ENCODE peak calls at places on chromosomes 5 and 9, in five cellular contexts. R, U, T, J and D are unnamed samples.

GRCh38 chr9:19020886-19021285 is 12.1 kb downstream of the SAXO1 start:
- DNase-seq in R (no peak), T (no peak), U (no peak), J (no peak), D (no peak)

GRCh38 chr9:87950765-87951488 is 23.4 kb downstream of the CDK20 start:
- DNase-seq in T (no peak), U (peak), J (peak), R (no peak), D (peak)

GRCh38 chr9:111898331-111899096 is 1.9 kb downstream of the UGCG start:
- DNase-seq in R (no peak), U (no peak), J (no peak), T (no peak), D (peak)

GRCh38 chr9:114538241-114538640 is 33.0 kb upstream of the WHRN start:
- DNase-seq in T (peak), R (peak), J (no peak), U (peak), D (peak)

GRCh38 chr5:150579462-150580400 is 60.7 kb upstream of the SYNPO start:
- DNase-seq in U (no peak), J (no peak), R (no peak), T (no peak), D (no peak)

GRCh38 chr5:160054831-160055230 is 45.9 kb downstream of the TTC1 start:
- DNase-seq in R (no peak), U (peak), T (no peak), J (peak), D (no peak)

GRCh38 chr9:100472725-100473261 is at the start of gene TMEFF1:
- DNase-seq in U (peak), T (peak), R (peak), J (peak), D (no peak)

GRCh38 chr5:101838329-101838964 is 457.6 kb downstream of the SLCO4C1 start:
- DNase-seq in J (peak), R (no peak), T (no peak), U (no peak), D (no peak)

GRCh38 chr5:74394924-74395880 is 245.3 kb downstream of the ENC1 start:
- DNase-seq in J (no peak), T (peak), U (peak), R (peak), D (peak)

GRCh38 chr5:113065626-113066025 is 89.0 kb downstream of the DCP2 start:
- DNase-seq in U (no peak), T (peak), R (no peak), J (no peak), D (no peak)

GRCh38 chr5:43227655-43228054 is 35.6 kb downstream of the NIM1K start:
- DNase-seq in R (no peak), T (no peak), J (peak), U (peak), D (peak)

GRCh38 chr9:134056483-134057310 is 11.1 kb downstream of the BRD3 start:
- DNase-seq in J (no peak), T (no peak), U (no peak), R (no peak), D (peak)

GRCh38 chr5:63094730-63095129 is 516.1 kb downstream of the LRRC70 start:
- DNase-seq in U (no peak), T (no peak), J (no peak), R (no peak), D (no peak)

GRCh38 chr5:64147849-64148441 is 17.7 kb upstream of the RNF180 start:
- DNase-seq in U (peak), J (peak), T (peak), R (no peak), D (peak)

GRCh38 chr5:134113572-134113907 is 941 bp upstream of the TCF7 start:
- DNase-seq in U (no peak), J (no peak), T (no peak), R (no peak), D (no peak)

GRCh38 chr9:129270903-129271431 is 92.9 kb upstream of the IER5L start:
- DNase-seq in R (no peak), J (peak), U (no peak), T (no peak), D (no peak)

GRCh38 chr5:138425079-138425478 is 13.8 kb upstream of the REEP2 start:
- DNase-seq in R (no peak), T (no peak), J (no peak), U (no peak), D (no peak)

GRCh38 chr5:53017383-53017782 is 28.2 kb downstream of the ITGA2 start:
- DNase-seq in J (no peak), T (no peak), U (no peak), R (no peak), D (no peak)

GRCh38 chr5:56561-57290 is 35.2 kb upstream of the PLEKHG4B start:
- DNase-seq in J (peak), R (no peak), U (peak), T (peak), D (peak)

GRCh38 chr9:130034570-130034969 is 8.4 kb downstream of the FNBP1 start:
- DNase-seq in J (peak), T (no peak), R (no peak), U (no peak), D (peak)

GRCh38 chr5:60522299-60522915 is 177.6 kb downstream of the DEPDC1B start:
- DNase-seq in J (peak), U (no peak), R (no peak), T (no peak), D (peak)

GRCh38 chr5:53397845-53398244 is 82.6 kb upstream of the FST start:
- DNase-seq in R (no peak), T (no peak), U (peak), J (peak), D (no peak)

GRCh38 chr5:1633605-1634336 is 110.0 kb upstream of the LPCAT1 start:
- DNase-seq in T (peak), J (peak), R (peak), U (peak), D (peak)

DNA sequence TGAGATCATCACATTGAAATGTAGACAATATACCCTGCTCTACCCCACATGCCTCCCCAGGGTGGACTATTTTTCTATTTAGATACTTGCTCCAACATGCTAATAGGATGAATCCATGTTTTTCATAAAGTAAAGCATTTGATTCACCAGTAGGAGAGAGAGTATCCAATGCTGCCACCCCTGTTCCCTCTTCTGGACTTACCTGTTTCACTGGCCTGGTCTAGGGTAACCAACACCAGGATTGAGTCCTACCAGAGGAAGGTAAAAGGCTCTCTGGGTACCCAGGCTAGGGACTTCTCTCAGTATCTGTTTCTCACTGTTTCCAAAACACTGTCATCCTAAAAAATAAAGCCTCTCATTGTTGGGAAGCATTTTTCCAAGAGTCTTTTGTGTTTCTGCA is 30.2 kb upstream of the GABRP start:
- DNase-seq in U (no peak), T (no peak), J (no peak), R (no peak), D (no peak)
- H3K27ac ChIP-seq in U (no peak), T (no peak), J (no peak), R (no peak), D (peak)

GRCh38 chr9:14441976-14442651 is 128.2 kb upstream of the NFIB start:
- DNase-seq in J (no peak), U (peak), R (no peak), T (peak), D (peak)
- H2BK5ac ChIP-seq in J (no peak), U (no peak), R (no peak), T (no peak), D (no peak)

GRCh38 chr5:168672888-168673287 is 93.7 kb upstream of the PANK3 start:
- DNase-seq in T (no peak), J (no peak), R (no peak), U (no peak), D (no peak)
- H4K8ac ChIP-seq in T (no peak), J (no peak), R (no peak), U (no peak), D (no peak)

GRCh38 chr9:2677927-2678889 is 39.1 kb upstream of the KCNV2 start:
- DNase-seq in U (no peak), R (no peak), J (no peak), T (no peak), D (no peak)

GRCh38 chr9:2676466-2676865 is 40.8 kb upstream of the KCNV2 start:
- DNase-seq in U (no peak), T (no peak), R (no peak), J (no peak), D (no peak)

GRCh38 chr9:2681981-2682380 is 35.3 kb upstream of the KCNV2 start:
- DNase-seq in J (no peak), T (no peak), R (no peak), U (no peak), D (no peak)

GRCh38 chr9:2674141-2674824 is 43.0 kb upstream of the KCNV2 start:
- DNase-seq in U (no peak), R (no peak), T (no peak), J (no peak), D (no peak)

DNA sequence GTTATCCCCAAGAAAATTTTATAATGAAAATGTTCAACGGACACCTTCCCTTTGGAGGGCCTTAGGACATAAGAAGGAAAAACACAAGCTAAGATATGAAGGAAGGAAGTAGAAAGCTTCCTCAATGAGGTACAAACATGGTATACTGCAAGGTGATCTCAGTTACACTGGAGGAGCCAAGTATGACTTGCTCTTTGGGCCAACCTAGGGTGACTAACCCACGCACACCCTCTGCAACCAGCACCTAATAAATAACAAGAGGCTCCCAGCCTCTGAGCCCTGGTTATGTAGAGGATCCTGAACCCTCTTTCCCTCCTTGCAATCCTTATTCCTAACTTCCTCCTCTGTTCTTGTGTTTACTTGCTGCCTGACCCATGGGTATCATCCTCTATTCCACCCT is 38.3 kb upstream of the KCNV2 start:
- DNase-seq in U (no peak), R (no peak), J (no peak), T (no peak), D (no peak)
- H3K27ac ChIP-seq in U (no peak), R (no peak), J (no peak), T (no peak), D (no peak)

DNA sequence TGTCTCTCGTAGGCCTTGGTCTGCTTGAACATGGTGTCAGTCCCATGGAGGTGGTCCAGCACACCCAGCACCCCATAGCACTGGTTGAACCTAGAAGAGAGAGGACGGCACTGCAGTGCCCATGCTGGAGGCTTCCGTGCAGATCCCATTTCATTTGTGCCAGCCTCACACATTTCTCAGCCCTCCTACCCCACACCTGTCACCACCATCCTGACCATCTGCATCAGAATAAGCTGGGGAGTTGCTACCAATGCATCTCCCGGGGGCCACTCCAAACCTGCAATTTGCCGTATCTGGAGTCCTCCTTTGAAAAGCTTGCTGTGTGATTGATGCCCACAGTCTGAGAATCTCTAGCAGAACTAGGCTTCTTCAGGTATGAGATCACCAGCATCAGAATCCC is 30.0 kb downstream of the FAXDC2 start:
- DNase-seq in U (no peak), J (no peak), T (no peak), R (no peak), D (no peak)
- H2BK5ac ChIP-seq in U (no peak), J (no peak), T (no peak), R (no peak), D (no peak)

GRCh38 chr5:135240781-135241360 is 158.2 kb downstream of the MACROH2A1 start:
- DNase-seq in U (no peak), T (no peak), J (no peak), R (no peak), D (no peak)

GRCh38 chr5:135241536-135241935 is 157.5 kb downstream of the MACROH2A1 start:
- DNase-seq in T (no peak), J (no peak), R (no peak), U (no peak), D (no peak)

GRCh38 chr5:135243194-135244191 is 155.5 kb downstream of the MACROH2A1 start:
- DNase-seq in U (no peak), R (no peak), T (peak), J (peak), D (no peak)

GRCh38 chr5:135242021-135242480 is 157.0 kb downstream of the MACROH2A1 start:
- DNase-seq in R (no peak), U (no peak), J (peak), T (peak), D (no peak)

DNA sequence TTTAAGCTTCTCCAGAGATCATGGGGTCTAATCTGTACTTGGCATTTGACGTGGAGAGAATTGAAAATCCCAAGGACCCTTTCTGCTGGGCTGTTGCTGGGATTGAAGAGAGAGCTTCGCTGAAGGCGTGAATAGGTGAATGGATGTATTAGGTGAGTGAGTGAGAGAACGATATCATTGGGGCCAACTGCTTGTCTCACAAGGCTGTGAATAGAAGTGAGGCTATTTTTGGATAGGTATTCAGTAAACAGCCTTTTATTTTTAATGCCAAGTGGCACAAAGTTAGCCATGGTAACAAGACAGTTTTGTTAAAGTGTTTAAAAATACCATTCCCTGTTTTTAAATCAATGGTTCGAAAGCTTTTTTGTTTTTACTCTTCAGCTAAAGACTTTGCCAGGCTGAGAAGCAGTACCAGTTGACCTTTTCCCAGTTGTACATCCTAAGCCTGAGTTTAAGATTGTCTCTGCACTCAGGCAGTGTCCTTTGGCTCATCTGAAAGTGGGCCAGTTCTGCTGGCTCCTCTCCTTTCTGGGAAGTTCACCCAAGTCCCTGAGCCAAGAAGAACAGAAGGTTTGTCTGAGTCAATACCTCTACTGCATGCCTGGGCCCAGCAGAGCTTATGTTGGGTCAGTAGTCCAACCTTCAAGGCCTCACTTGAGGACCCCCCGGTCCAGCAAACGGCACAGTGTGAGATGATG is 156.4 kb downstream of the MACROH2A1 start:
- DNase-seq in T (no peak), R (no peak), J (no peak), U (no peak), D (no peak)
- H4K8ac ChIP-seq in T (no peak), R (no peak), J (no peak), U (no peak), D (no peak)